ENCODE peak calls at places on chromosomes 16 and 17, in five cellular contexts. F is T-helper 2 cell, M is germinal center, Y is nucleus accumbens, G is cortex of kidney. T is an unnamed sample.
A peak's percentile ranks its signal among the peaks of the same experiment; 100 is the strongest.

GRCh38 chr17:81052199-81052997 is 17.4 kb downstream of the BAIAP2 start:
- DNase-seq in F (no peak), M (no peak), Y (no peak), G (no peak), T (peak; percentile 91)

GRCh38 chr17:45334231-45334630 is 17.4 kb upstream of the MAP3K14 start:
- DNase-seq in G (no peak), M (no peak), F (no peak), Y (no peak), T (no peak)

GRCh38 chr16:66446737-66447136 is 19.6 kb downstream of the BEAN1 start:
- DNase-seq in M (no peak), Y (no peak), G (no peak), F (no peak), T (no peak)

GRCh38 chr16:13961099-13961811 is 41.3 kb downstream of the ERCC4 start:
- DNase-seq in Y (no peak), F (no peak), M (no peak), G (no peak), T (no peak)

GRCh38 chr16:1870365-1871082 is 1.4 kb downstream of the MEIOB start:
- DNase-seq in Y (no peak), F (no peak), M (no peak), G (no peak), T (no peak)

GRCh38 chr17:81432873-81433451 is 37.7 kb downstream of the BAHCC1 start:
- DNase-seq in Y (no peak), G (no peak), F (no peak), M (no peak), T (peak; percentile 53)

GRCh38 chr16:82660078-82660645 is 33.4 kb downstream of the CDH13 start:
- DNase-seq in Y (no peak), G (no peak), F (peak; percentile 84), M (no peak), T (no peak)

GRCh38 chr17:27408891-27409290 is 47.4 kb upstream of the KSR1 start:
- DNase-seq in F (no peak), G (no peak), Y (no peak), M (no peak), T (no peak)

GRCh38 chr17:56540791-56541190 is 52.7 kb upstream of the NOG start:
- DNase-seq in M (no peak), G (no peak), F (no peak), Y (no peak), T (no peak)

GRCh38 chr16:874366-875181 is 74.0 kb upstream of the GNG13 start:
- DNase-seq in M (no peak), G (no peak), F (no peak), Y (no peak), T (no peak)

GRCh38 chr17:5769936-5770335 is 185.6 kb upstream of the NLRP1 start:
- DNase-seq in G (no peak), M (no peak), Y (no peak), F (no peak), T (no peak)

T was measured in WERI-Rb-1.